ENCODE peak calls at places on chromosomes 16 and 17, in six cellular contexts. I is K562, O is neural progenitor cell, D is mesendoderm, R is right lobe of liver, M is small intestine. A is an unnamed sample.

GRCh38 chr17:27764589-27764988 is 35.7 kb downstream of the NOS2 start:
- DNase-seq in I (no peak), O (no peak), D (no peak), R (peak; percentile 68), M (no peak), A (no peak)

GRCh38 chr17:44351464-44351863 is 6.4 kb downstream of the GRN start:
- DNase-seq in I (peak; percentile 13), O (no peak), D (no peak), R (no peak), M (no peak), A (no peak)

GRCh38 chr16:82379601-82380000 is 209.6 kb upstream of the MPHOSPH6 start:
- DNase-seq in I (no peak), O (no peak), D (no peak), R (no peak), M (no peak), A (no peak)

GRCh38 chr17:34613064-34614019 is 34.0 kb downstream of the TMEM132E start:
- DNase-seq in I (peak; percentile 46), O (peak; percentile 65), D (peak; percentile 68), R (no peak), M (no peak), A (no peak)

GRCh38 chr16:47511882-47512281 is 50.8 kb downstream of the PHKB start:
- DNase-seq in I (no peak), O (no peak), D (peak; percentile 17), R (no peak), M (no peak), A (peak; percentile 21)

GRCh38 chr17:82006468-82007227 is 16.0 kb downstream of the CENPX start:
- DNase-seq in I (no peak), O (no peak), D (no peak), R (no peak), M (no peak), A (peak; percentile 85)

GRCh38 chr17:27494192-27495091 is 38.2 kb downstream of the KSR1 start:
- DNase-seq in I (no peak), O (peak; percentile 69), D (peak; percentile 69), R (peak; percentile 93), M (peak; percentile 98), A (peak; percentile 83)

GRCh38 chr16:81609323-81609892 is 164.8 kb downstream of the CMIP start:
- DNase-seq in I (no peak), O (no peak), D (no peak), R (no peak), M (no peak), A (no peak)

GRCh38 chr17:68719431-68719830 is 118.3 kb upstream of the FAM20A start:
- DNase-seq in I (no peak), O (no peak), D (no peak), R (no peak), M (no peak), A (no peak)

GRCh38 chr17:32558328-32558955 is 71.6 kb downstream of the CDK5R1 start:
- DNase-seq in I (no peak), O (no peak), D (no peak), R (no peak), M (peak; percentile 40), A (no peak)

GRCh38 chr17:72419866-72420774 is 299.3 kb downstream of the SOX9 start:
- DNase-seq in I (no peak), O (no peak), D (no peak), R (no peak), M (peak; percentile 66), A (peak; percentile 72)

GRCh38 chr17:1058423-1059130 is 61.6 kb downstream of the TIMM22 start:
- DNase-seq in I (peak; percentile 71), O (peak; percentile 29), D (peak; percentile 62), R (peak; percentile 68), M (peak; percentile 62), A (peak; percentile 42)

GRCh38 chr16:67801889-67802288 is 4.5 kb downstream of the RANBP10 start:
- DNase-seq in I (peak; percentile 5), O (no peak), D (no peak), R (no peak), M (no peak), A (no peak)

GRCh38 chr17:42276359-42276608 is at the start of gene STAT5B:
- DNase-seq in I (peak; percentile 91), O (peak; percentile 87), D (peak; percentile 73), R (peak; percentile 80), M (peak; percentile 74), A (peak; percentile 78)

GRCh38 chr17:35404360-35404759 is 27.9 kb downstream of the SLFN12 start:
- DNase-seq in I (no peak), O (no peak), D (no peak), R (no peak), M (peak; percentile 60), A (no peak)

GRCh38 chr16:65641693-65642289 is 519.9 kb upstream of the CDH11 start:
- DNase-seq in I (no peak), O (no peak), D (no peak), R (no peak), M (no peak), A (no peak)

GRCh38 chr17:81929253-81930141 is 2.0 kb upstream of the MAFG start:
- DNase-seq in I (no peak), O (no peak), D (no peak), R (no peak), M (no peak), A (no peak)

GRCh38 chr17:82517230-82517865 is 2.2 kb upstream of the FOXK2 start:
- DNase-seq in I (no peak), O (no peak), D (no peak), R (no peak), M (no peak), A (peak; percentile 81)

GRCh38 chr17:81954131-81955057 is 6.6 kb downstream of the NOTUM start:
- DNase-seq in I (no peak), O (no peak), D (no peak), R (no peak), M (no peak), A (no peak)

GRCh38 chr16:9739301-9739700 is 442.9 kb downstream of the GRIN2A start:
- DNase-seq in I (no peak), O (no peak), D (peak; percentile 67), R (no peak), M (no peak), A (no peak)

GRCh38 chr17:56737741-56738161 is 96.0 kb downstream of the C17orf67 start:
- DNase-seq in I (no peak), O (no peak), D (peak; percentile 32), R (no peak), M (peak; percentile 11), A (no peak)

GRCh38 chr17:78351449-78352006 is 8.3 kb downstream of the SOCS3 start:
- DNase-seq in I (no peak), O (peak; percentile 84), D (peak; percentile 98), R (peak; percentile 98), M (no peak), A (peak; percentile 63)
- H3K4me3 ChIP-seq in I (no peak overlapping the region), O (peak overlapping the region; percentile 54), D (no peak overlapping the region), R (no peak overlapping the region), M (no peak overlapping the region), A (no peak overlapping the region)

GRCh38 chr17:7249219-7249618 is 2.3 kb downstream of the CTDNEP1 start:
- DNase-seq in I (no peak), O (no peak), D (no peak), R (no peak), M (no peak), A (no peak)
- H3K4me3 ChIP-seq in I (peak overlapping the region; percentile 2), O (no peak overlapping the region), D (no peak overlapping the region), R (no peak overlapping the region), M (no peak overlapping the region), A (no peak overlapping the region)

GRCh38 chr17:38605852-38606645 is at the start of gene SRCIN1:
- DNase-seq in I (peak; percentile 90), O (peak; percentile 86), D (peak; percentile 75), R (peak; percentile 73), M (peak; percentile 48), A (peak; percentile 76)

GRCh38 chr17:38606646-38607611 is 1.2 kb upstream of the SRCIN1 start:
- DNase-seq in I (no peak), O (no peak), D (peak; percentile 30), R (peak; percentile 95), M (no peak), A (peak; percentile 47)

GRCh38 chr17:38604479-38605229 is 1.1 kb downstream of the SRCIN1 start:
- DNase-seq in I (peak; percentile 87), O (peak; percentile 87), D (peak; percentile 57), R (no peak), M (no peak), A (no peak)

GRCh38 chr17:38603786-38604478 is 1.8 kb downstream of the SRCIN1 start:
- DNase-seq in I (no peak), O (no peak), D (no peak), R (no peak), M (no peak), A (no peak)

DNA sequence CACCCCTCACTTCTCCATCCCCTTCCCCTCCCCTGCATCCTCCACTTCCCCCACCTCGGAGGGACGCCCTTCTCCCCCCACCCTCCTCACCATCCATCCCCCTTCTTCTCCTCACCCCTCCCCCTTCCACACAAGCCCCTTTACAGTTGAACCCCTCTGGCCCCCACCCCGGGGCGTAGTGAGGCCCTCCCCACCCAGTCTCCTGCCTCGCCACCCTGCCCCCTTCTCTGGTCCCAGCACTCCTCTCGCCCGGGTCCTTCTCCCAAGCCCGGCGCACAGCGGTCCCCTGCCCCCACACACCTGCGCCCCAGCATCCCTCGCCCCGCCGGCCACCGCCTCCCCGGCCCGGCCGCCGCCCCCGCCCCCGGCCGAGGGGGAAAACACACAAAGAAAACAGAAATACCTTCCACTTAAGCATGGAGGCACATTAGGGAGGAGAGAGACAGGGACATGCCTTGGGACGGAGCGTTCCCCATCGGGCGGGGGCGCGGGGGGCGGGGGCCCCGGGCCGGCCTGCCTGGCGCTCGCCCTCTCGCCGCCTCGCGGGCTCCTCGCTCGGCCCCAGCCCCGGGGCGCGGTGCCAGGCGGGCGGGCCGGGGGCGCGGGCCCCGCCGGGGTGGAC is 411 bp downstream of the SRCIN1 start:
- DNase-seq in I (no peak), O (peak; percentile 89), D (peak; percentile 81), R (no peak), M (no peak), A (no peak)
- H3K4me3 ChIP-seq in I (peak overlapping the region; percentile 68), O (peak overlapping the region; percentile 83), D (no peak overlapping the region), R (peak overlapping the region; percentile 68), M (peak overlapping the region; percentile 54), A (no peak overlapping the region)

GRCh38 chr17:48559609-48560451 is 14.9 kb upstream of the HOXB2 start:
- DNase-seq in I (no peak), O (no peak), D (no peak), R (no peak), M (no peak), A (no peak)
- H3K4me3 ChIP-seq in I (no peak overlapping the region), O (no peak overlapping the region), D (no peak overlapping the region), R (no peak overlapping the region), M (no peak overlapping the region), A (no peak overlapping the region)

GRCh38 chr16:14486520-14487303 is 143.3 kb downstream of the PARN start:
- DNase-seq in I (peak; percentile 80), O (peak; percentile 36), D (peak; percentile 93), R (peak; percentile 92), M (peak; percentile 89), A (peak; percentile 91)
- H3K4me3 ChIP-seq in I (peak overlapping the region; percentile 21), O (no peak overlapping the region), D (no peak overlapping the region), R (peak overlapping the region; percentile 54), M (no peak overlapping the region), A (peak overlapping the region; percentile 25)

DNA sequence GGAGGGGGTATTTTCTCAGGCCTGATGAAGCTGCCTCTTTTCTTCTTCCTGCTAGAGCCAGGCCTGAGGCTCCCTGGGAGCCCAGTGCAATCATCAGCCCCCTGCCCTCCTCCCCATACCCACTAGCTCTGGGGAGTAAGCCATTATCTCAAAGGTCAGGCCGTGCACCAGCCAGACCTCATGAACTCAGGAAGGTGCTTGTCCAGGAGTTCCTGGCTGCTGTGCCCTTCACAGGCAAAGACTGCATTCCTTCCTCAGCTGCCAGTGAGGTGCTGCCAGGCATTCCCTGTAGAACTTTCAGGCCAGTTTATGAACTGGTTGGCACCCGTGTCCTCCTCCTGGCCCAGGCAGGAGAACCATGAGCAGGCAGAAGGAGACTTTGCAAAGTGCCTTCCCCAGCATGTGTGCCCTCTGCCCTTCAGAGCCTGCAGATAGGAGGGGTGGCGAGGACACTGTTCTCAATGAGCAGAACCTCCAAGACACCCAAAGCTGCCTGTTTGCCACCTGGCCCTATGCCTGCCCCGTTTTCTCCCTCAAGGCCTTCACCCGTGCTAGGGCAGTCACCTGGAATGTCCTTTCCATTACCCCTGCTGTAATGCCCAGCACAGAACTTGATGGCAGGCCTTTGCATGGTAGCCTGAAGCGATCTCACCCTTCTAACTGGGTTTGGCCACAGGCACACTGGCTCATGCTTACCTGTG is 7.7 kb downstream of the TBX2 start:
- DNase-seq in I (no peak), O (no peak), D (no peak), R (no peak), M (no peak), A (no peak)
- H3K4me3 ChIP-seq in I (no peak overlapping the region), O (no peak overlapping the region), D (no peak overlapping the region), R (no peak overlapping the region), M (no peak overlapping the region), A (no peak overlapping the region)

A was measured in MG63.